ENCODE peak calls at places on chromosomes 11 and 22, in seven cellular contexts. P is AG09309; T is M059J; O is caudate nucleus; B is stimulated activated CD8-positive, alpha-beta memory T cell treated with anti-CD3 and anti-CD28 coated beads, Interleukin-15, amount 100 ng/mL, for 48 hours; K is NCI-H1436 treated with DMSO at 0.1 percent for 48 hours; F is NCI-H82. H is an unnamed sample.

GRCh38 chr11:128342511-128343133 is 244.7 kb downstream of the ETS1 start:
- DNase-seq in P (peak; percentile 28), K (peak; percentile 50), O (no peak), T (peak; percentile 65), F (no peak), B (peak; percentile 59), H (no peak)

GRCh38 chr11:87422566-87422965 is 384.8 kb downstream of the TMEM135 start:
- DNase-seq in B (no peak), F (no peak), K (no peak), T (peak; percentile 92), P (no peak), O (no peak), H (no peak)

GRCh38 chr22:31719850-31720471 is 30.0 kb downstream of the PRR14L start:
- DNase-seq in T (no peak), K (no peak), P (no peak), F (no peak), O (no peak), B (no peak), H (no peak)

GRCh38 chr11:76219243-76219642 is 12.9 kb upstream of the WNT11 start:
- DNase-seq in B (no peak), F (no peak), T (no peak), O (no peak), K (no peak), P (no peak), H (no peak)

GRCh38 chr22:25081409-25081824 is 118.2 kb upstream of the CRYBB3 start:
- DNase-seq in P (no peak), T (peak; percentile 20), K (no peak), B (no peak), F (peak; percentile 36), O (peak; percentile 11), H (peak; percentile 62)

GRCh38 chr11:112013501-112014164 is 11.6 kb upstream of the DLAT start:
- DNase-seq in F (peak; percentile 16), P (no peak), B (no peak), K (no peak), T (no peak), O (no peak), H (no peak)

GRCh38 chr11:110279881-110280280 is 16.5 kb downstream of the RDX start:
- DNase-seq in P (no peak), T (no peak), F (no peak), K (no peak), B (no peak), O (no peak), H (no peak)

GRCh38 chr11:112265659-112266409 is 5.2 kb upstream of the PLET1 start:
- DNase-seq in T (peak; percentile 15), O (no peak), P (no peak), B (no peak), K (no peak), F (no peak), H (no peak)

GRCh38 chr22:49295851-49296560 is 531.7 kb downstream of the BRD1 start:
- DNase-seq in O (no peak), P (no peak), B (no peak), K (no peak), T (no peak), F (no peak), H (peak; percentile 14)

GRCh38 chr11:15418887-15419286 is 304.2 kb downstream of the INSC start:
- DNase-seq in O (no peak), B (no peak), T (no peak), K (no peak), P (no peak), F (no peak), H (no peak)

H was measured in D341Med.